ENCODE peak calls at places on chromosomes 7 and 10, in five cellular contexts. One of them, this sample, is unnamed. For H3K9me2, the result is how much of the 10 kb centered on the place peaks cover.

GRCh38 chr10:11344550-11344949 is 266.9 kb downstream of the USP6NL start:
- DNase-seq in HCT116: no peak
- DNase-seq in GM23248: no peak
- DNase-seq in Karpas-422: no peak
- DNase-seq in PC-3: no peak
- DNase-seq in this sample: no peak

GRCh38 chr7:151174246-151175046 is 7.0 kb upstream of the GBX1 start:
- DNase-seq in HCT116: no peak
- DNase-seq in GM23248: peak
- DNase-seq in Karpas-422: no peak
- DNase-seq in PC-3: no peak
- DNase-seq in this sample: no peak

GRCh38 chr10:30227481-30227880 is 121.6 kb downstream of the MTPAP start:
- DNase-seq in HCT116: no peak
- DNase-seq in GM23248: peak
- DNase-seq in Karpas-422: no peak
- DNase-seq in PC-3: peak
- DNase-seq in this sample: no peak

GRCh38 chr7:85529197-85529596 is 342.3 kb upstream of the SEMA3D start:
- DNase-seq in HCT116: no peak
- DNase-seq in GM23248: peak
- DNase-seq in Karpas-422: no peak
- DNase-seq in PC-3: no peak
- DNase-seq in this sample: no peak

GRCh38 chr10:3776796-3777571 is 8.0 kb downstream of the KLF6 start:
- DNase-seq in HCT116: peak
- DNase-seq in GM23248: peak
- DNase-seq in Karpas-422: no peak
- DNase-seq in PC-3: peak
- DNase-seq in this sample: no peak

GRCh38 chr7:158804335-158804734 is 25.0 kb downstream of the ESYT2 start:
- DNase-seq in HCT116: no peak
- DNase-seq in GM23248: no peak
- DNase-seq in Karpas-422: no peak
- DNase-seq in PC-3: no peak
- DNase-seq in this sample: no peak

GRCh38 chr10:109963439-109963838 is 40.1 kb upstream of the XPNPEP1 start:
- DNase-seq in HCT116: no peak
- DNase-seq in GM23248: peak
- DNase-seq in Karpas-422: no peak
- DNase-seq in PC-3: no peak
- DNase-seq in this sample: no peak

GRCh38 chr7:89623018-89623672 is 531.1 kb upstream of the STEAP1 start:
- DNase-seq in HCT116: peak
- DNase-seq in GM23248: peak
- DNase-seq in Karpas-422: peak
- DNase-seq in PC-3: peak
- DNase-seq in this sample: peak

GRCh38 chr10:71085689-71086438 is 126.5 kb upstream of the UNC5B start:
- DNase-seq in HCT116: no peak
- DNase-seq in GM23248: no peak
- DNase-seq in Karpas-422: no peak
- DNase-seq in PC-3: no peak
- DNase-seq in this sample: no peak

GRCh38 chr10:75978213-75978612 is 546.8 kb downstream of the LRMDA start:
- DNase-seq in HCT116: no peak
- DNase-seq in GM23248: no peak
- DNase-seq in Karpas-422: no peak
- DNase-seq in PC-3: peak
- DNase-seq in this sample: no peak

GRCh38 chr10:67612577-67613537 is 83.1 kb downstream of the CTNNA3 start:
- DNase-seq in HCT116: no peak
- DNase-seq in GM23248: peak
- DNase-seq in Karpas-422: no peak
- DNase-seq in PC-3: peak
- DNase-seq in this sample: peak

GRCh38 chr10:51532044-51532443 is 167.4 kb downstream of the CSTF2T start:
- DNase-seq in HCT116: no peak
- DNase-seq in GM23248: no peak
- DNase-seq in Karpas-422: no peak
- DNase-seq in PC-3: no peak
- DNase-seq in this sample: no peak

GRCh38 chr10:20276127-20276979 is 460.1 kb downstream of the PLXDC2 start:
- DNase-seq in HCT116: no peak
- DNase-seq in GM23248: no peak
- DNase-seq in Karpas-422: no peak
- DNase-seq in PC-3: peak
- DNase-seq in this sample: no peak

GRCh38 chr10:124339951-124340760 is 78.6 kb downstream of the OAT start:
- DNase-seq in HCT116: no peak
- DNase-seq in GM23248: peak
- DNase-seq in Karpas-422: no peak
- DNase-seq in PC-3: peak
- DNase-seq in this sample: no peak

GRCh38 chr10:98186681-98187080 is 52.2 kb downstream of the R3HCC1L start:
- DNase-seq in HCT116: no peak
- DNase-seq in GM23248: peak
- DNase-seq in Karpas-422: no peak
- DNase-seq in PC-3: no peak
- DNase-seq in this sample: no peak

GRCh38 chr7:137576481-137576880 is 232.9 kb upstream of the PTN start:
- DNase-seq in HCT116: no peak
- DNase-seq in GM23248: no peak
- DNase-seq in Karpas-422: no peak
- DNase-seq in PC-3: peak
- DNase-seq in this sample: no peak

GRCh38 chr7:66739953-66740301 is 606 bp upstream of the RABGEF1 start:
- DNase-seq in HCT116: no peak
- DNase-seq in GM23248: peak
- DNase-seq in Karpas-422: peak
- DNase-seq in PC-3: no peak
- DNase-seq in this sample: no peak

GRCh38 chr7:82805527-82805960 is 357.1 kb downstream of the PCLO start:
- DNase-seq in HCT116: peak
- DNase-seq in GM23248: peak
- DNase-seq in Karpas-422: no peak
- DNase-seq in PC-3: peak
- DNase-seq in this sample: no peak

GRCh38 chr10:89281606-89282395 is 20.0 kb upstream of the IFIT2 start:
- DNase-seq in HCT116: no peak
- DNase-seq in GM23248: no peak
- DNase-seq in Karpas-422: no peak
- DNase-seq in PC-3: peak
- DNase-seq in this sample: no peak

DNA sequence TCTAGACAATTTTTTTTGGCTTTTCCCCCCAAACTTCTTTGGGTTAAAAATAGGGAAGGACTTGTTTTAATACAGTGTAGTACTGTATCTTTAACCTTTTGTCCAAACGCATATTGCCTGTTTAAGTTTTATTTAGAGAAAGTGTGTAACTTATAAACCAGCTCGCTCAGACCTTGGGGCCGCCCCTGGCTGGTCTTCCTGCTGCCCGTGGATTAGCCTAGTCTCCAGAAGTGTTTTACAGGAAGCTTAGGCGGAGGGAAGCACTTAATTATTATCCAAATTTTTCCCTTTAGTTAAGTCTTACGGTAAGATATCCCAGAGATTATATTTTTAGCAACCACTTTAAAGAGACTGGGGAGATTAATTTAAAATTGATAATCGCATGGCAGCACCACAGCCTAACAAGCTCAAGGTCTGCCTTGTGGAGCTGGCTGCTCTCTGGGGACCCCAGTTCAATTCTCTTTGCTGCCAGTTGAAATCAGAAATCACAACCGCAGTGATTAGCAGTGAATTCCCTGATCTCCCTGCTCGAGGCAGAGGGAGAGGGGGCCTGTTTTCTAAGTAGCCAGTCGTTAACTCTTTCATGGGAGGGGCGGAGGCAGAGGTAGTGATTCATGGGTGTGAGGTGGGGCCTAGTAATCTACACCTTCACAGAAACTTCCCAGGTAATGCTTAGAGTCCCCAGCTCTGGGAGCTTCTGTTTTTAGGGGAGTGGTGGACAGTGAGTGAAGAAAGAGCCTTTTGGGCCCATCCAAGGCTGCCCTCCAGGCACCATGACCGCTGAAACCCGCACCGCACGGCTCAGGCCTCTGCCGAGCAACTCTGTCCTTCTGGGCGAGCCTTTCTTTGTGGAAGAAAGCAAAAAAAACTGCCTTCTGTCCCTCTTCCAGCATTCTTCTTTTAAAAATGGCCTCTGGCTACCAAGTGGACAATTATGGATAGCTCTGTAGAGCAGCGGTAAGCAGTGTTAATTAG is 548.7 kb upstream of the GALNT17 start:
- DNase-seq in HCT116: no peak
- DNase-seq in GM23248: no peak
- DNase-seq in Karpas-422: no peak
- DNase-seq in PC-3: no peak
- DNase-seq in this sample: no peak
- H3K9ac ChIP-seq in HCT116: no peak
- H3K9ac ChIP-seq in GM23248: no peak
- H3K9ac ChIP-seq in Karpas-422: no peak
- H3K9ac ChIP-seq in PC-3: no peak
- H3K9ac ChIP-seq in this sample: no peak

GRCh38 chr7:74401137-74401859 is 52.4 kb upstream of the GTF2IRD1 start:
- DNase-seq in HCT116: peak
- DNase-seq in GM23248: peak
- DNase-seq in Karpas-422: peak
- DNase-seq in PC-3: peak
- DNase-seq in this sample: peak
- H3K9me2 ChIP-seq in HCT116: under half
- H3K9me2 ChIP-seq in GM23248: under half
- H3K9me2 ChIP-seq in Karpas-422: under half
- H3K9me2 ChIP-seq in PC-3: under half
- H3K9me2 ChIP-seq in this sample: under half

DNA sequence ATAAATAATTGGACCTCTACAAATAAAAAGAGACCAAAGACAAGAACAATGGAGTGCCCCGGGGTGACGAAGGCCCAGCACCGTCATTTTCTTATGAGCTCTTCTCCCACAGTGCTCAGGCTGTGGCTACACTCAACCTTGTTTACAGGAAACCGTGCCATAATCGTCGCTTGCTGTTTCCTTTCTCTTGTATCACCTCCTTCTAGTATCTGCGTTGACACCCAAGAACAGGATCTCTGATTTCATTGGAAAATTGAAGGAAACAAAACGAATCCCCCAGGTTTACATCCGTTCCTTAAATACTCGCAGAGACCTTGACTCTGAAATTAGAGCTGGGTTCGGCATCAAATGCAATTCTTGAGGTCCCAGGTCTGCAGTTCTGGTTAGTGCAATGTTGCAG is 1.7 kb upstream of the IGFBP3 start:
- DNase-seq in HCT116: no peak
- DNase-seq in GM23248: peak
- DNase-seq in Karpas-422: no peak
- DNase-seq in PC-3: peak
- DNase-seq in this sample: peak
- H3K9ac ChIP-seq in HCT116: no peak
- H3K9ac ChIP-seq in GM23248: peak
- H3K9ac ChIP-seq in Karpas-422: no peak
- H3K9ac ChIP-seq in PC-3: peak
- H3K9ac ChIP-seq in this sample: peak

DNA sequence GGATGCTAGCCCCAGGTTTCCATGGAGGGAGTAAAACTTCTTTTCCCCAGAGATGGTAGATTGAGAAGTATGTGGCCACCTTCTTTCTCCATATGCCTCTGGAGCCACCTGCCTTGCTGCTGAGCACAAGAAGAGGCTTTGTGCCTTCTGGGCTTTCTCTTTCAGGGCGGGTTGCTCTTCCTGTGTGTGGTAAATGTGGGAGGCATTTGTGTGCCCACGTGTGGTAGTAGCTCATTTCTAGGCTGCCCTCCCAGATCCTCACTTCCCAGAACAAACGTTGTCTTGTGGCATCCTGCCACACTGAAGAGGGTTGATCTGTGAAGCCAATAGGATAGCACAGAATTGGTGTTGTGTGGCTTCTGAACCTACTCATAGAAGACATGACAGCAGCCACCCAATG is 342.0 kb upstream of the PODXL start:
- DNase-seq in HCT116: no peak
- DNase-seq in GM23248: peak
- DNase-seq in Karpas-422: no peak
- DNase-seq in PC-3: peak
- DNase-seq in this sample: no peak
- H3K9me2 ChIP-seq in HCT116: under half
- H3K9me2 ChIP-seq in GM23248: under half
- H3K9me2 ChIP-seq in Karpas-422: under half
- H3K9me2 ChIP-seq in PC-3: under half
- H3K9me2 ChIP-seq in this sample: under half

GRCh38 chr7:74587435-74588126 is 69.9 kb upstream of the GTF2I start:
- DNase-seq in HCT116: no peak
- DNase-seq in GM23248: peak
- DNase-seq in Karpas-422: peak
- DNase-seq in PC-3: peak
- DNase-seq in this sample: no peak
- H3K9ac ChIP-seq in HCT116: peak
- H3K9ac ChIP-seq in GM23248: peak
- H3K9ac ChIP-seq in Karpas-422: peak
- H3K9ac ChIP-seq in PC-3: peak
- H3K9ac ChIP-seq in this sample: no peak

GRCh38 chr7:131897016-131897789 is 340.8 kb upstream of the PODXL start:
- DNase-seq in HCT116: peak
- DNase-seq in GM23248: peak
- DNase-seq in Karpas-422: no peak
- DNase-seq in PC-3: peak
- DNase-seq in this sample: no peak
- H3K9me2 ChIP-seq in HCT116: under half
- H3K9me2 ChIP-seq in GM23248: under half
- H3K9me2 ChIP-seq in Karpas-422: under half
- H3K9me2 ChIP-seq in PC-3: under half
- H3K9me2 ChIP-seq in this sample: under half

GRCh38 chr7:101744588-101744987 is 72.8 kb upstream of the CUX1 start:
- DNase-seq in HCT116: no peak
- DNase-seq in GM23248: no peak
- DNase-seq in Karpas-422: no peak
- DNase-seq in PC-3: no peak
- DNase-seq in this sample: no peak
- H3K9ac ChIP-seq in HCT116: peak
- H3K9ac ChIP-seq in GM23248: no peak
- H3K9ac ChIP-seq in Karpas-422: no peak
- H3K9ac ChIP-seq in PC-3: no peak
- H3K9ac ChIP-seq in this sample: no peak

This sample was measured in MM.1S.